ENCODE peak calls at places on chromosome 18, in four cellular contexts. U is GM12865, O is AG04450, C is fibroblast of lung. X is an unnamed sample.

GRCh38 chr18:3902676-3903075 is 452.7 kb downstream of the TGIF1 start:
- DNase-seq in C (no peak), O (no peak), U (no peak), X (no peak)

GRCh38 chr18:45449761-45450227 is 165.5 kb upstream of the SLC14A2 start:
- DNase-seq in C (peak; percentile 57), O (no peak), U (no peak), X (no peak)

GRCh38 chr18:61388010-61388409 is 54.8 kb downstream of the CDH20 start:
- DNase-seq in O (no peak), C (no peak), U (no peak), X (peak; percentile 28)

GRCh38 chr18:46481048-46481846 is 175.8 kb downstream of the LOXHD1 start:
- DNase-seq in U (peak; percentile 64), C (peak; percentile 39), O (peak; percentile 18), X (peak; percentile 17)

GRCh38 chr18:48529796-48530195 is 9.0 kb upstream of the CTIF start:
- DNase-seq in O (no peak), C (peak; percentile 85), U (no peak), X (peak; percentile 68)

GRCh38 chr18:69518989-69519388 is 118.3 kb downstream of the DOK6 start:
- DNase-seq in O (no peak), C (peak; percentile 36), U (no peak), X (no peak)

GRCh38 chr18:50649821-50650220 is 89.9 kb downstream of the MAPK4 start:
- DNase-seq in C (peak; percentile 57), O (no peak), U (no peak), X (no peak)

GRCh38 chr18:52670903-52671302 is 330.9 kb downstream of the DCC start:
- DNase-seq in U (peak; percentile 38), O (no peak), C (peak; percentile 14), X (no peak)

GRCh38 chr18:78144669-78145068 is 834.9 kb upstream of the SALL3 start:
- DNase-seq in C (no peak), U (no peak), O (no peak), X (no peak)

GRCh38 chr18:61894751-61895524 is 2.1 kb upstream of the RNF152 start:
- DNase-seq in C (no peak), O (no peak), U (no peak), X (no peak)

GRCh38 chr18:4264347-4264791 is 190.7 kb downstream of the DLGAP1 start:
- DNase-seq in U (peak; percentile 57), C (no peak), O (no peak), X (no peak)

GRCh38 chr18:47775961-47776360 is 154.5 kb downstream of the SMAD2 start:
- DNase-seq in O (no peak), U (peak; percentile 29), C (no peak), X (no peak)

GRCh38 chr18:75407468-75408437 is 19.8 kb downstream of the SMIM21 start:
- DNase-seq in C (peak; percentile 46), U (no peak), O (peak; percentile 3), X (peak; percentile 42)

GRCh38 chr18:45871655-45872054 is 46.2 kb downstream of the SIGLEC15 start:
- DNase-seq in C (no peak), O (no peak), U (no peak), X (no peak)

GRCh38 chr18:9092665-9093064 is 9.8 kb upstream of the NDUFV2 start:
- DNase-seq in C (no peak), U (no peak), O (no peak), X (no peak)

GRCh38 chr18:44673256-44673950 is 7.3 kb upstream of the SETBP1 start:
- DNase-seq in O (no peak), U (no peak), C (no peak), X (no peak)

GRCh38 chr18:59871711-59872362 is 28.0 kb upstream of the PMAIP1 start:
- DNase-seq in C (no peak), U (no peak), O (no peak), X (no peak)

GRCh38 chr18:63040788-63041410 is 278.7 kb downstream of the BCL2 start:
- DNase-seq in C (no peak), O (no peak), U (peak; percentile 85), X (no peak)

GRCh38 chr18:45626330-45627203 is 11.3 kb downstream of the SLC14A2 start:
- DNase-seq in O (no peak), C (peak; percentile 75), U (no peak), X (no peak)

GRCh38 chr18:48836806-48837615 is 113.8 kb downstream of the SMAD7 start:
- DNase-seq in O (no peak), U (no peak), C (no peak), X (no peak)

GRCh38 chr18:69725009-69725408 is 222.7 kb downstream of the CD226 start:
- DNase-seq in O (peak; percentile 10), C (peak; percentile 82), U (no peak), X (no peak)

GRCh38 chr18:76984193-76985155 is 148.1 kb downstream of the MBP start:
- DNase-seq in U (no peak), C (no peak), O (no peak), X (no peak)

GRCh38 chr18:10020176-10020575 is 106.4 kb downstream of the VAPA start:
- DNase-seq in O (no peak), U (no peak), C (peak; percentile 19), X (no peak)

GRCh38 chr18:42409005-42409404 is 454.0 kb downstream of the PIK3C3 start:
- DNase-seq in C (no peak), U (no peak), O (no peak), X (no peak)

GRCh38 chr18:14978962-14979535 is 231.1 kb downstream of the ANKRD30B start:
- DNase-seq in C (no peak), U (no peak), O (no peak), X (no peak)

GRCh38 chr18:76422121-76422520 is 72.9 kb downstream of the ZNF516 start:
- DNase-seq in O (no peak), C (no peak), U (no peak), X (no peak)

GRCh38 chr18:31042391-31043181 is at the start of gene DSC3:
- DNase-seq in O (no peak), U (no peak), C (peak; percentile 34), X (no peak)
- H3K4me3 ChIP-seq in O (no peak within 1 kb of the TSS), U (no peak within 1 kb of the TSS), C (no peak within 1 kb of the TSS), X (peak within 1 kb of the TSS; percentile 38)

GRCh38 chr18:58579561-58580047 is 49.3 kb downstream of the ALPK2 start:
- DNase-seq in U (no peak), O (peak; percentile 71), C (peak; percentile 96), X (peak; percentile 63)

GRCh38 chr18:58580078-58580477 is 48.8 kb downstream of the ALPK2 start:
- DNase-seq in O (no peak), U (no peak), C (peak; percentile 51), X (no peak)

GRCh38 chr18:58576641-58577251 is 52.1 kb downstream of the ALPK2 start:
- DNase-seq in U (no peak), O (no peak), C (peak; percentile 71), X (no peak)

GRCh38 chr18:58578835-58579560 is 49.9 kb downstream of the ALPK2 start:
- DNase-seq in O (peak; percentile 59), U (no peak), C (peak; percentile 90), X (peak; percentile 90)

GRCh38 chr18:58578321-58578720 is 50.6 kb downstream of the ALPK2 start:
- DNase-seq in C (peak; percentile 52), O (no peak), U (no peak), X (peak; percentile 56)
- H3K4me3 ChIP-seq in C (peak overlapping the region; percentile 54), O (peak overlapping the region; percentile 77), U (no peak overlapping the region), X (peak overlapping the region; percentile 56)

GRCh38 chr18:55546873-55547704 is 40.9 kb downstream of the TCF4 start:
- DNase-seq in C (peak; percentile 94), O (peak; percentile 39), U (no peak), X (peak; percentile 63)
- H3K4me3 ChIP-seq in C (peak overlapping the region; percentile 49), O (peak overlapping the region; percentile 50), U (no peak overlapping the region), X (peak overlapping the region; percentile 27)

DNA sequence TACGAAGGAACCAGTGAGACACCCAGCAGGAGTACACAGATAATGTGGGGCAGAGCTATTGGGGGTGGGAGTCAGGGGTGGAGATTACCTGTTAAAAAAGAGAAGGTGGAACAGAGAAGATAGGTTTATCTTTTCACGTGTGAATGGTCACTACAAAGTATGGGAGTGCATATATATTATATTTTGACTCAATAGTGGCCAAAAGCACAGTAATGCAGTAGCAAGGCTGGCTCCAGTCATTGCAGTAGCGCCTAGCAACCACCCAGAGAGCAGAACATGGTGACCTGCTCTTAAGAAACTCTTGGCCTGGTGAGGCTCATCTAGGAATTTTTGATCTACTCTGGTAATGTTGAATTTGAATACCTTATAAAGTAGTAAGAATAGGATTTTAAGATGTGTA is 1.0 kb downstream of the IMPACT start:
- DNase-seq in O (no peak), C (peak; percentile 18), U (peak; percentile 27), X (peak; percentile 4)
- H3K4me3 ChIP-seq in O (peak overlapping the region; percentile 76), C (peak overlapping the region; percentile 75), U (peak overlapping the region; percentile 95), X (peak overlapping the region; percentile 73)

GRCh38 chr18:22179174-22179573 is 9.8 kb downstream of the GATA6 start:
- DNase-seq in O (no peak), C (no peak), U (no peak), X (no peak)

GRCh38 chr18:22179631-22180030 is 10.2 kb downstream of the GATA6 start:
- DNase-seq in O (no peak), C (no peak), U (no peak), X (no peak)

GRCh38 chr18:22176282-22176621 is 6.9 kb downstream of the GATA6 start:
- DNase-seq in C (no peak), U (no peak), O (no peak), X (no peak)

GRCh38 chr18:22176622-22177495 is 7.5 kb downstream of the GATA6 start:
- DNase-seq in U (no peak), C (no peak), O (no peak), X (no peak)

DNA sequence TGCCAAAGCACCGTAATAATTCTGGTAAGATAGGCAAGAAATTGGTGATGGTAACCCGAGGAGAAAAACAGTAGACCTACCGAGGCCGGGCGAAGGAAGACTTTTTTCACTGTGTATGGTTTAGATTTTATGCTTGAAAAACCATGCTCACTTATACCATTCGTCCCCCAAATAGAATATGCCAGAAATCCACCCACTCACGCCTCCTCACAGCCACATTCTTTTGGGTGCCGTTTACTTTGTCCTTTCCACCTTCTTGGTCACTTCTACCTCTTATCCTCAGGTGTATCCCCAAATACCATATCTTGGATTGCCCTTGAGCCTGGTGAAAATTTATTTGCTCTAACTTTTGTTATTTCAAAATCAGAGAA is 8.1 kb downstream of the GATA6 start:
- DNase-seq in U (no peak), O (no peak), C (no peak), X (no peak)
- H3K4me3 ChIP-seq in U (no peak overlapping the region), O (no peak overlapping the region), C (no peak overlapping the region), X (no peak overlapping the region)

DNA sequence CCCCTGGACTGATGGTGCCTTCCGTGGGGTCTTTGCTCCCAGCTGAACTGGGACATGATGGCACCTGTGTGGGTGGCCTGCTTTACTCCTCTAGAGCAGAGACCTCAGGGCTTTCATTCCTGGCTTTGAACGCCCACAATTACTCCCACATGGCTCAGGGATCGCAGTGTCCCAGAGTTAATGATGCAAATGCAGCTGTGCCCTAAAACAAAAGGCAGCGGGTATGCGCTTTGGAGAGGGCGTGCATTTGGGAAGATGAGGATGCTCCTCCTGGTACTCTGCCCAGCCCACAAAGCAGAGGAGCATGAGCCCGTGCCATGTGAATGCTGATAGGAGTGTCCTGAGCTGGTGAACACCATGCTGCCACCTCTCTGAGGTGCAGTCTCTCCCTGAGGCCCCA is 173.4 kb downstream of the FHOD3 start:
- DNase-seq in U (no peak), C (no peak), O (no peak), X (no peak)
- H3K4me3 ChIP-seq in U (no peak overlapping the region), C (no peak overlapping the region), O (no peak overlapping the region), X (no peak overlapping the region)

GRCh38 chr18:22300665-22301636 is 116.8 kb downstream of the CTAGE1 start:
- DNase-seq in O (no peak), C (no peak), U (no peak), X (no peak)
- H3K4me3 ChIP-seq in O (no peak overlapping the region), C (no peak overlapping the region), U (no peak overlapping the region), X (no peak overlapping the region)

X was measured in skeletal muscle cell.